ENCODE peak calls at places on chromosomes 13 and 19, in five cellular contexts. One of them, this sample, is unnamed.
A peak's percentile ranks its signal among the peaks of the same experiment; 100 is the strongest.

GRCh38 chr19:10760268-10760944 is 42.5 kb downstream of the DNM2 start:
- DNase-seq in fibroblast of pulmonary artery: no peak
- DNase-seq in heart right ventricle: no peak
- DNase-seq in uterus: no peak
- DNase-seq in tibial nerve: no peak
- DNase-seq in this sample: no peak

GRCh38 chr13:98842074-98842473 is 89.6 kb upstream of the SLC15A1 start:
- DNase-seq in fibroblast of pulmonary artery: no peak
- DNase-seq in heart right ventricle: no peak
- DNase-seq in uterus: no peak
- DNase-seq in tibial nerve: no peak
- DNase-seq in this sample: no peak

GRCh38 chr13:20185657-20186056 is 7.1 kb downstream of the GJB2 start:
- DNase-seq in fibroblast of pulmonary artery: no peak
- DNase-seq in heart right ventricle: no peak
- DNase-seq in uterus: no peak
- DNase-seq in tibial nerve: no peak
- DNase-seq in this sample: no peak

GRCh38 chr19:48678201-48678600 is 5.4 kb upstream of the NTN5 start:
- DNase-seq in fibroblast of pulmonary artery: no peak
- DNase-seq in heart right ventricle: no peak
- DNase-seq in uterus: no peak
- DNase-seq in tibial nerve: no peak
- DNase-seq in this sample: no peak

GRCh38 chr19:43662487-43662886 is 7.5 kb downstream of the PLAUR start:
- DNase-seq in fibroblast of pulmonary artery: peak; percentile 30
- DNase-seq in heart right ventricle: no peak
- DNase-seq in uterus: no peak
- DNase-seq in tibial nerve: no peak
- DNase-seq in this sample: no peak

GRCh38 chr13:113616991-113617749 is 32.6 kb downstream of the TFDP1 start:
- DNase-seq in fibroblast of pulmonary artery: peak; percentile 64
- DNase-seq in heart right ventricle: no peak
- DNase-seq in uterus: no peak
- DNase-seq in tibial nerve: no peak
- DNase-seq in this sample: no peak

GRCh38 chr19:49182848-49183375 is 25.3 kb downstream of the TRPM4 start:
- DNase-seq in fibroblast of pulmonary artery: no peak
- DNase-seq in heart right ventricle: no peak
- DNase-seq in uterus: no peak
- DNase-seq in tibial nerve: no peak
- DNase-seq in this sample: no peak

GRCh38 chr13:72745260-72745659 is 17.5 kb downstream of the BORA start:
- DNase-seq in fibroblast of pulmonary artery: no peak
- DNase-seq in heart right ventricle: no peak
- DNase-seq in uterus: no peak
- DNase-seq in tibial nerve: no peak
- DNase-seq in this sample: no peak

GRCh38 chr19:1266116-1266817 is 2.9 kb upstream of the CIRBP start:
- DNase-seq in fibroblast of pulmonary artery: peak; percentile 84
- DNase-seq in heart right ventricle: peak; percentile 93
- DNase-seq in uterus: peak; percentile 92
- DNase-seq in tibial nerve: no peak
- DNase-seq in this sample: no peak

GRCh38 chr13:98874029-98874397 is 103.9 kb downstream of the DOCK9 start:
- DNase-seq in fibroblast of pulmonary artery: no peak
- DNase-seq in heart right ventricle: no peak
- DNase-seq in uterus: no peak
- DNase-seq in tibial nerve: no peak
- DNase-seq in this sample: no peak

GRCh38 chr13:103466761-103467160 is 400.5 kb upstream of the SLC10A2 start:
- DNase-seq in fibroblast of pulmonary artery: no peak
- DNase-seq in heart right ventricle: no peak
- DNase-seq in uterus: no peak
- DNase-seq in tibial nerve: no peak
- DNase-seq in this sample: no peak

GRCh38 chr19:28485300-28485699 is 727.7 kb downstream of the UQCRFS1 start:
- DNase-seq in fibroblast of pulmonary artery: no peak
- DNase-seq in heart right ventricle: no peak
- DNase-seq in uterus: no peak
- DNase-seq in tibial nerve: peak; percentile 18
- DNase-seq in this sample: no peak

GRCh38 chr19:49150106-49150943 is 4.9 kb downstream of the HRC start:
- DNase-seq in fibroblast of pulmonary artery: peak; percentile 72
- DNase-seq in heart right ventricle: peak; percentile 82
- DNase-seq in uterus: peak; percentile 77
- DNase-seq in tibial nerve: peak; percentile 66
- DNase-seq in this sample: peak; percentile 78

GRCh38 chr13:67048084-67048792 is 181.9 kb downstream of the PCDH9 start:
- DNase-seq in fibroblast of pulmonary artery: peak; percentile 96
- DNase-seq in heart right ventricle: no peak
- DNase-seq in uterus: no peak
- DNase-seq in tibial nerve: no peak
- DNase-seq in this sample: no peak

GRCh38 chr19:32201661-32202060 is 143.7 kb upstream of the ZNF507 start:
- DNase-seq in fibroblast of pulmonary artery: no peak
- DNase-seq in heart right ventricle: no peak
- DNase-seq in uterus: no peak
- DNase-seq in tibial nerve: no peak
- DNase-seq in this sample: no peak

GRCh38 chr13:51643882-51644281 is 59.6 kb downstream of the WDFY2 start:
- DNase-seq in fibroblast of pulmonary artery: peak; percentile 93
- DNase-seq in heart right ventricle: no peak
- DNase-seq in uterus: no peak
- DNase-seq in tibial nerve: no peak
- DNase-seq in this sample: no peak

GRCh38 chr13:111957913-111958450 is 109.0 kb upstream of the SOX1 start:
- DNase-seq in fibroblast of pulmonary artery: no peak
- DNase-seq in heart right ventricle: no peak
- DNase-seq in uterus: no peak
- DNase-seq in tibial nerve: no peak
- DNase-seq in this sample: no peak

GRCh38 chr19:28500319-28500718 is 712.6 kb downstream of the UQCRFS1 start:
- DNase-seq in fibroblast of pulmonary artery: peak; percentile 2
- DNase-seq in heart right ventricle: no peak
- DNase-seq in uterus: no peak
- DNase-seq in tibial nerve: no peak
- DNase-seq in this sample: no peak

GRCh38 chr13:29523199-29523931 is 72.1 kb downstream of the SLC7A1 start:
- DNase-seq in fibroblast of pulmonary artery: peak; percentile 95
- DNase-seq in heart right ventricle: peak; percentile 44
- DNase-seq in uterus: no peak
- DNase-seq in tibial nerve: peak; percentile 63
- DNase-seq in this sample: no peak

GRCh38 chr13:47433461-47434005 is 536.7 kb upstream of the HTR2A start:
- DNase-seq in fibroblast of pulmonary artery: peak; percentile 10
- DNase-seq in heart right ventricle: no peak
- DNase-seq in uterus: no peak
- DNase-seq in tibial nerve: no peak
- DNase-seq in this sample: no peak

GRCh38 chr19:56751078-56751489 is 79.5 kb upstream of the ZNF835 start:
- DNase-seq in fibroblast of pulmonary artery: no peak
- DNase-seq in heart right ventricle: no peak
- DNase-seq in uterus: peak; percentile 18
- DNase-seq in tibial nerve: no peak
- DNase-seq in this sample: no peak

GRCh38 chr13:36543671-36544070 is 111.4 kb downstream of the CCNA1 start:
- DNase-seq in fibroblast of pulmonary artery: peak; percentile 3
- DNase-seq in heart right ventricle: no peak
- DNase-seq in uterus: no peak
- DNase-seq in tibial nerve: no peak
- DNase-seq in this sample: no peak

GRCh38 chr13:29484236-29484635 is 111.3 kb downstream of the SLC7A1 start:
- DNase-seq in fibroblast of pulmonary artery: no peak
- DNase-seq in heart right ventricle: no peak
- DNase-seq in uterus: no peak
- DNase-seq in tibial nerve: no peak
- DNase-seq in this sample: no peak

GRCh38 chr13:77190349-77190748 is 136.5 kb downstream of the MYCBP2 start:
- DNase-seq in fibroblast of pulmonary artery: no peak
- DNase-seq in heart right ventricle: no peak
- DNase-seq in uterus: no peak
- DNase-seq in tibial nerve: no peak
- DNase-seq in this sample: no peak

GRCh38 chr13:101965096-101965495 is 436.8 kb downstream of the FGF14 start:
- DNase-seq in fibroblast of pulmonary artery: no peak
- DNase-seq in heart right ventricle: no peak
- DNase-seq in uterus: no peak
- DNase-seq in tibial nerve: no peak
- DNase-seq in this sample: no peak

GRCh38 chr13:26062853-26063444 is 11.1 kb upstream of the SHISA2 start:
- DNase-seq in fibroblast of pulmonary artery: peak; percentile 77
- DNase-seq in heart right ventricle: no peak
- DNase-seq in uterus: no peak
- DNase-seq in tibial nerve: peak; percentile 59
- DNase-seq in this sample: peak; percentile 43

GRCh38 chr19:3949997-3950859 is 17.4 kb downstream of the NMRK2 start:
- DNase-seq in fibroblast of pulmonary artery: no peak
- DNase-seq in heart right ventricle: no peak
- DNase-seq in uterus: no peak
- DNase-seq in tibial nerve: no peak
- DNase-seq in this sample: no peak

GRCh38 chr13:60654405-60654804 is 257.4 kb downstream of the TDRD3 start:
- DNase-seq in fibroblast of pulmonary artery: peak; percentile 39
- DNase-seq in heart right ventricle: peak; percentile 25
- DNase-seq in uterus: peak; percentile 22
- DNase-seq in tibial nerve: peak; percentile 44
- DNase-seq in this sample: peak; percentile 26

GRCh38 chr13:92097337-92097903 is 699.0 kb downstream of the GPC5 start:
- DNase-seq in fibroblast of pulmonary artery: peak; percentile 23
- DNase-seq in heart right ventricle: no peak
- DNase-seq in uterus: no peak
- DNase-seq in tibial nerve: no peak
- DNase-seq in this sample: no peak
- H3K4me3 ChIP-seq in fibroblast of pulmonary artery: no peak overlapping the region
- H3K4me3 ChIP-seq in heart right ventricle: no peak overlapping the region
- H3K4me3 ChIP-seq in uterus: no peak overlapping the region
- H3K4me3 ChIP-seq in tibial nerve: no peak overlapping the region
- H3K4me3 ChIP-seq in this sample: no peak overlapping the region

GRCh38 chr19:30504272-30504671 is 132.1 kb downstream of the ZNF536 start:
- DNase-seq in fibroblast of pulmonary artery: no peak
- DNase-seq in heart right ventricle: no peak
- DNase-seq in uterus: no peak
- DNase-seq in tibial nerve: no peak
- DNase-seq in this sample: no peak

GRCh38 chr19:30498707-30499106 is 126.5 kb downstream of the ZNF536 start:
- DNase-seq in fibroblast of pulmonary artery: no peak
- DNase-seq in heart right ventricle: no peak
- DNase-seq in uterus: no peak
- DNase-seq in tibial nerve: no peak
- DNase-seq in this sample: no peak
- TF ChIP-seq CTCF in fibroblast of pulmonary artery: no peak
- TF ChIP-seq CTCF in heart right ventricle: peak; percentile 9
- TF ChIP-seq CTCF in uterus: no peak
- TF ChIP-seq CTCF in tibial nerve: no peak
- TF ChIP-seq CTCF in this sample: no peak

GRCh38 chr19:45668342-45668871 is 386 bp downstream of the GIPR start:
- DNase-seq in fibroblast of pulmonary artery: no peak
- DNase-seq in heart right ventricle: no peak
- DNase-seq in uterus: no peak
- DNase-seq in tibial nerve: no peak
- DNase-seq in this sample: no peak
- H3K4me3 ChIP-seq in fibroblast of pulmonary artery: peak overlapping the region; percentile 21
- H3K4me3 ChIP-seq in heart right ventricle: peak overlapping the region; percentile 43
- H3K4me3 ChIP-seq in uterus: no peak overlapping the region
- H3K4me3 ChIP-seq in tibial nerve: no peak overlapping the region
- H3K4me3 ChIP-seq in this sample: peak overlapping the region; percentile 0

DNA sequence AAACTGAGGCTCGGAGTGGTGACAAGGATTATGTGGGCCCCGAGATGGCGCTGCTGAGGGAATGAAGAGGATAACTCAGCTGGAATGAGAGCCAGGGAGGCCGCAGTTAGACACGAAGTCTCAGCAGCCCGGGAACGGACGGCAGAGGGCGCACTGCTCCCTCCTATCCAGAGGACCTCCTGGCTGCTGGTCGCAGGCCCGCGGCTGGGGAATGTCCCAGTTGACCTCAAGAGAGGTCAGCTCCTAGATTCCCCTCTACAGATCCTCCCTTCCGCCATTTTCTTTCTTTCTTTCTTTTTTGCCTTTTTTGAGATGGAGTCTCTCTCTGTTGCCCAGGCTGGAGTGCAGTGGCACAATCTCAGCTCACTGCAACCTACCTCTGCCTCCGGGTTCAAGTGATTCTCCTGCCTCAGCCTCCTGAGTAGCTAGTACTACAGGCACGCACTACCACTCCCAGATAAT is 24.1 kb upstream of the ASPDH start:
- DNase-seq in fibroblast of pulmonary artery: peak; percentile 86
- DNase-seq in heart right ventricle: peak; percentile 83
- DNase-seq in uterus: no peak
- DNase-seq in tibial nerve: peak; percentile 44
- DNase-seq in this sample: peak; percentile 52
- TF ChIP-seq CTCF in fibroblast of pulmonary artery: peak; percentile 86
- TF ChIP-seq CTCF in heart right ventricle: peak; percentile 78
- TF ChIP-seq CTCF in uterus: peak; percentile 30
- TF ChIP-seq CTCF in tibial nerve: peak; percentile 49
- TF ChIP-seq CTCF in this sample: peak; percentile 76

DNA sequence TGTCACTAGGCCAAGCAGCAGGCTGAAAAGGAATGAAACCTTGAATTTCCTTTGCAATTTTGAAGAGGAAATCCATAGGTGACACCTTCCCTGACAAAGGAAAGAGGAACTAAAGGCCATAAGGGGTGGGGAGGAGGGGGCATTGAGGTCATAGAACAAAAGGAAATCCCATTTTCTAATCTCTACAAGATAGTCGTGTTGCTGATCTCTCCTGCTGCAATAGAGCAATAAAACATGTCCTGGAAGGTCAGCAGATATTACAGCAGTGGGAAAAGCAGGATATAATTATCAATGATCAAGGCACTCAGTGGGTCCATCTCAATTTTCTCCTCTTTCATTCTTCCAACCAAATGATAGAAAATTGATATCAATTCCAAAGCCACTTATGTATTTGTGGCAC is 20.3 kb upstream of the RAP2A start:
- DNase-seq in fibroblast of pulmonary artery: no peak
- DNase-seq in heart right ventricle: no peak
- DNase-seq in uterus: no peak
- DNase-seq in tibial nerve: no peak
- DNase-seq in this sample: no peak
- H3K4me3 ChIP-seq in fibroblast of pulmonary artery: no peak overlapping the region
- H3K4me3 ChIP-seq in heart right ventricle: no peak overlapping the region
- H3K4me3 ChIP-seq in uterus: no peak overlapping the region
- H3K4me3 ChIP-seq in tibial nerve: no peak overlapping the region
- H3K4me3 ChIP-seq in this sample: no peak overlapping the region

GRCh38 chr19:8321067-8321759 is at the start of the genes NDUFA7 and RPS28:
- DNase-seq in fibroblast of pulmonary artery: peak; percentile 98
- DNase-seq in heart right ventricle: peak; percentile 98
- DNase-seq in uterus: peak; percentile 98
- DNase-seq in tibial nerve: peak; percentile 97
- DNase-seq in this sample: peak; percentile 84
- TF ChIP-seq CTCF in fibroblast of pulmonary artery: peak; percentile 1
- TF ChIP-seq CTCF in heart right ventricle: peak; percentile 55
- TF ChIP-seq CTCF in uterus: peak; percentile 28
- TF ChIP-seq CTCF in tibial nerve: peak; percentile 63
- TF ChIP-seq CTCF in this sample: peak; percentile 18

This sample was measured in LNCaP clone FGC.